ENCODE peak calls at places on chromosomes 7 and 10, in five cellular contexts. Y is midbrain, T is nephron progenitor cell, J is fibroblast of lung, Z is NAMALWA. Q is an unnamed sample.

GRCh38 chr7:2196381-2197378 is 36.1 kb downstream of the MAD1L1 start:
- DNase-seq in Y (no peak), T (no peak), J (no peak), Z (no peak), Q (no peak)

GRCh38 chr10:104300736-104301292 is 31.8 kb downstream of the GSTO2 start:
- DNase-seq in Y (no peak), T (peak), J (peak), Z (peak), Q (no peak)

GRCh38 chr7:92725161-92725925 is 111.0 kb downstream of the CDK6 start:
- DNase-seq in Y (no peak), T (no peak), J (no peak), Z (no peak), Q (no peak)

GRCh38 chr10:84715911-84716310 is 387.5 kb downstream of the CCSER2 start:
- DNase-seq in Y (peak), T (peak), J (no peak), Z (peak), Q (peak)

GRCh38 chr7:135976312-135977019 is 693 bp downstream of the MTPN start:
- DNase-seq in Y (no peak), T (no peak), J (no peak), Z (no peak), Q (no peak)

GRCh38 chr10:120735315-120735714 is 115.8 kb upstream of the WDR11 start:
- DNase-seq in Y (no peak), T (no peak), J (no peak), Z (no peak), Q (no peak)

GRCh38 chr7:74290999-74291441 is 1.8 kb downstream of the CLIP2 start:
- DNase-seq in Y (no peak), T (no peak), J (no peak), Z (no peak), Q (peak)

GRCh38 chr10:106705576-106706526 is 458.7 kb downstream of the SORCS1 start:
- DNase-seq in Y (peak), T (peak), J (peak), Z (peak), Q (peak)

GRCh38 chr10:63707254-63707910 is 186.2 kb downstream of the REEP3 start:
- DNase-seq in Y (no peak), T (no peak), J (peak), Z (no peak), Q (peak)

GRCh38 chr7:37284805-37285211 is 163.9 kb downstream of the ELMO1 start:
- DNase-seq in Y (peak), T (peak), J (no peak), Z (peak), Q (peak)

GRCh38 chr7:47601119-47601880 is 19.4 kb upstream of the TNS3 start:
- DNase-seq in Y (no peak), T (no peak), J (peak), Z (peak), Q (peak)

GRCh38 chr10:7412482-7413251 is 1.8 kb upstream of the SFMBT2 start:
- DNase-seq in Y (peak), T (peak), J (peak), Z (no peak), Q (no peak)

GRCh38 chr7:100483101-100483727 is 513 bp upstream of the NYAP1 start:
- DNase-seq in Y (peak), T (peak), J (no peak), Z (peak), Q (peak)

GRCh38 chr10:78925800-78926319 is 142.9 kb upstream of the ZMIZ1 start:
- DNase-seq in Y (no peak), T (no peak), J (peak), Z (no peak), Q (peak)

GRCh38 chr7:30717181-30717580 is 34.8 kb upstream of the INMT start:
- DNase-seq in Y (no peak), T (no peak), J (no peak), Z (peak), Q (peak)

GRCh38 chr7:101395376-101395775 is 32.7 kb downstream of the COL26A1 start:
- DNase-seq in Y (no peak), T (no peak), J (no peak), Z (no peak), Q (peak)

GRCh38 chr7:104652434-104652833 is 324.0 kb downstream of the LHFPL3 start:
- DNase-seq in Y (no peak), T (no peak), J (no peak), Z (no peak), Q (no peak)

GRCh38 chr7:128932862-128933821 is 4.6 kb upstream of the IRF5 start:
- DNase-seq in Y (peak), T (no peak), J (no peak), Z (no peak), Q (no peak)

GRCh38 chr7:2274666-2275065 is 32.6 kb downstream of the NUDT1 start:
- DNase-seq in Y (no peak), T (no peak), J (no peak), Z (no peak), Q (no peak)

GRCh38 chr7:84123903-84124573 is 70.6 kb downstream of the SEMA3A start:
- DNase-seq in Y (peak), T (no peak), J (peak), Z (no peak), Q (no peak)

GRCh38 chr7:151409555-151410404 is at the start of gene WDR86:
- DNase-seq in Y (no peak), T (peak), J (no peak), Z (no peak), Q (no peak)